ENCODE peak calls at places on chromosomes 2 and 18, in nine cellular contexts. One of them, this sample, is unnamed.
A peak's percentile ranks its signal among the peaks of the same experiment; 100 is the strongest.

GRCh38 chr2:100893753-100894530 is 74.0 kb downstream of the NPAS2 start:
- DNase-seq in left ventricle myocardium inferior: no peak
- DNase-seq in PC-3: peak; percentile 78
- DNase-seq in mesendoderm: peak; percentile 27
- DNase-seq in uterus: no peak
- DNase-seq in upper lobe of right lung: no peak
- DNase-seq in gastrocnemius medialis: no peak
- DNase-seq in neuronal stem cell: no peak
- DNase-seq in tibial artery: no peak
- DNase-seq in this sample: no peak

GRCh38 chr18:75293591-75293990 is 83.0 kb downstream of the TSHZ1 start:
- DNase-seq in left ventricle myocardium inferior: no peak
- DNase-seq in PC-3: no peak
- DNase-seq in mesendoderm: no peak
- DNase-seq in uterus: no peak
- DNase-seq in upper lobe of right lung: no peak
- DNase-seq in gastrocnemius medialis: no peak
- DNase-seq in neuronal stem cell: no peak
- DNase-seq in tibial artery: no peak
- DNase-seq in this sample: no peak

GRCh38 chr2:156211318-156211717 is 121.2 kb downstream of the NR4A2 start:
- DNase-seq in left ventricle myocardium inferior: no peak
- DNase-seq in PC-3: peak; percentile 32
- DNase-seq in mesendoderm: no peak
- DNase-seq in uterus: no peak
- DNase-seq in upper lobe of right lung: no peak
- DNase-seq in gastrocnemius medialis: no peak
- DNase-seq in neuronal stem cell: no peak
- DNase-seq in tibial artery: no peak
- DNase-seq in this sample: no peak

GRCh38 chr2:178350051-178350450 is 100.9 kb downstream of the PRKRA start:
- DNase-seq in left ventricle myocardium inferior: no peak
- DNase-seq in PC-3: no peak
- DNase-seq in mesendoderm: no peak
- DNase-seq in uterus: no peak
- DNase-seq in upper lobe of right lung: no peak
- DNase-seq in gastrocnemius medialis: no peak
- DNase-seq in neuronal stem cell: no peak
- DNase-seq in tibial artery: no peak
- DNase-seq in this sample: no peak

GRCh38 chr2:104852161-104852689 is 1.7 kb upstream of the POU3F3 start:
- DNase-seq in left ventricle myocardium inferior: no peak
- DNase-seq in PC-3: no peak
- DNase-seq in mesendoderm: peak; percentile 67
- DNase-seq in uterus: no peak
- DNase-seq in upper lobe of right lung: no peak
- DNase-seq in gastrocnemius medialis: no peak
- DNase-seq in neuronal stem cell: no peak
- DNase-seq in tibial artery: no peak
- DNase-seq in this sample: no peak

GRCh38 chr18:24446453-24446852 is 14.0 kb upstream of the HRH4 start:
- DNase-seq in left ventricle myocardium inferior: no peak
- DNase-seq in PC-3: no peak
- DNase-seq in mesendoderm: no peak
- DNase-seq in uterus: no peak
- DNase-seq in upper lobe of right lung: no peak
- DNase-seq in gastrocnemius medialis: no peak
- DNase-seq in neuronal stem cell: no peak
- DNase-seq in tibial artery: no peak
- DNase-seq in this sample: no peak

GRCh38 chr2:26651458-26652155 is 10.4 kb upstream of the CIB4 start:
- DNase-seq in left ventricle myocardium inferior: no peak
- DNase-seq in PC-3: no peak
- DNase-seq in mesendoderm: no peak
- DNase-seq in uterus: no peak
- DNase-seq in upper lobe of right lung: peak; percentile 10
- DNase-seq in gastrocnemius medialis: no peak
- DNase-seq in neuronal stem cell: no peak
- DNase-seq in tibial artery: peak; percentile 10
- DNase-seq in this sample: no peak

GRCh38 chr2:152385718-152386117 is 50.7 kb downstream of the FMNL2 start:
- DNase-seq in left ventricle myocardium inferior: no peak
- DNase-seq in PC-3: no peak
- DNase-seq in mesendoderm: no peak
- DNase-seq in uterus: no peak
- DNase-seq in upper lobe of right lung: no peak
- DNase-seq in gastrocnemius medialis: no peak
- DNase-seq in neuronal stem cell: no peak
- DNase-seq in tibial artery: no peak
- DNase-seq in this sample: no peak

GRCh38 chr2:76427447-76427846 is 716.7 kb upstream of the GCFC2 start:
- DNase-seq in left ventricle myocardium inferior: no peak
- DNase-seq in PC-3: no peak
- DNase-seq in mesendoderm: no peak
- DNase-seq in uterus: no peak
- DNase-seq in upper lobe of right lung: no peak
- DNase-seq in gastrocnemius medialis: no peak
- DNase-seq in neuronal stem cell: no peak
- DNase-seq in tibial artery: no peak
- DNase-seq in this sample: no peak

GRCh38 chr18:26813043-26813442 is 52.5 kb downstream of the AQP4 start:
- DNase-seq in left ventricle myocardium inferior: no peak
- DNase-seq in PC-3: peak; percentile 58
- DNase-seq in mesendoderm: peak; percentile 76
- DNase-seq in uterus: peak; percentile 21
- DNase-seq in upper lobe of right lung: no peak
- DNase-seq in gastrocnemius medialis: no peak
- DNase-seq in neuronal stem cell: no peak
- DNase-seq in tibial artery: no peak
- DNase-seq in this sample: no peak

GRCh38 chr2:172087780-172088244 is 2.5 kb downstream of the DLX1 start:
- DNase-seq in left ventricle myocardium inferior: no peak
- DNase-seq in PC-3: no peak
- DNase-seq in mesendoderm: peak; percentile 55
- DNase-seq in uterus: no peak
- DNase-seq in upper lobe of right lung: no peak
- DNase-seq in gastrocnemius medialis: no peak
- DNase-seq in neuronal stem cell: peak; percentile 27
- DNase-seq in tibial artery: no peak
- DNase-seq in this sample: no peak
- H3K4me3 ChIP-seq in left ventricle myocardium inferior: no peak overlapping the region
- H3K4me3 ChIP-seq in PC-3: no peak overlapping the region
- H3K4me3 ChIP-seq in mesendoderm: no peak overlapping the region
- H3K4me3 ChIP-seq in uterus: no peak overlapping the region
- H3K4me3 ChIP-seq in upper lobe of right lung: no peak overlapping the region
- H3K4me3 ChIP-seq in gastrocnemius medialis: no peak overlapping the region
- H3K4me3 ChIP-seq in neuronal stem cell: no peak overlapping the region
- H3K4me3 ChIP-seq in tibial artery: no peak overlapping the region
- H3K4me3 ChIP-seq in this sample: no peak overlapping the region

DNA sequence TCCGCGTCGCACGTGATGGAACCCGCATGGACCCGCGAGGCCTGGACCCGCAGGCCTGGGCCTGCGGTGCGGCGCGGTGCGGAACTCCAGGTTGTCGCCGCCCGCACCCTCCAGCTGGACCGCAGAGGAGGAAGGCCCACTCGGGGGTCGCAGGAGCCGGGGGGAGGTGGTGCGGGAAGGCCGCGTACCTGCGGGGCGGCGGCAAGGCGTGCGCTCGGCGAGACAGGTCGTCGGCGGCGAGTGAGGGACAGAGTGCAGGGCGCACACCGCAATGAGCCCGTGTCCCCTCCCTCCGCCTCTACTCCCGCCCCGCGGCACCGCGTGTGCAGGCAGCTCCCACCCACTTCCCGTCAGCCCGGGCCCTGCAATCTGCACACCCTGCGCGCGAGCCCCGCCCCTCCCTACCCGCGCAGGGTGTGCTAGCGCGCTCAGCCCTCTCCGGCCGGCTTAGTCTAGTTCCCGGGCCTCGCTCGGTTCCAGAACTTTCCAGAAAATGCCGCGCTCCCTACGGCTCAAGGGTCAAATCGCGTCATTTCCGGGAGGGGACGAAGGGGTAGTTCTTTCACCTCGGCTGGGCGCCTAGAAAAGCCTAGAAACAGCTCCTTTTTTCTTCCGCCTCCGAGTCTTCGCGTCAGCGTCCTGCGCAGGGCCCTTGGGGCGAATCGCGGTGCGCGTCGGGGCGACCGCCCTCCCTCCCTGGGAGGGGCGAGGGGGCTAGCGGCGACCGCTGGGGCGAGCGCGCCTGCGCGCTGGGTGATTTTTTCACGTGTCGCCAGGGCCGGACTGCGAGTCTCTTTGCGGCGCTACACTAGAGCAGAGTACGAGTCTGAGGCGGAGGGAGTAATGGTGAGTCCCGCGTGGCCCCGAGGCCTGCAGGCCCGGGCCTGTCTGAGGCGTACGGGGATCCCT is at the start of the genes HSPD1 and HSPE1:
- DNase-seq in left ventricle myocardium inferior: peak; percentile 97
- DNase-seq in PC-3: peak; percentile 99
- DNase-seq in mesendoderm: peak; percentile 100
- DNase-seq in uterus: peak; percentile 99
- DNase-seq in upper lobe of right lung: peak; percentile 99
- DNase-seq in gastrocnemius medialis: peak; percentile 96
- DNase-seq in neuronal stem cell: peak; percentile 99
- DNase-seq in tibial artery: peak; percentile 99
- DNase-seq in this sample: peak; percentile 98
- H3K4me1 ChIP-seq in left ventricle myocardium inferior: peaks cover 76% of the 10 kb centered on the region
- H3K4me1 ChIP-seq in PC-3: peaks cover 36% of the 10 kb centered on the region
- H3K4me1 ChIP-seq in mesendoderm: peaks cover 2% of the 10 kb centered on the region
- H3K4me1 ChIP-seq in uterus: no peaks in the 10 kb centered on the region
- H3K4me1 ChIP-seq in upper lobe of right lung: peaks cover 32% of the 10 kb centered on the region
- H3K4me1 ChIP-seq in gastrocnemius medialis: peaks cover 38% of the 10 kb centered on the region
- H3K4me1 ChIP-seq in neuronal stem cell: peaks cover 20% of the 10 kb centered on the region
- H3K4me1 ChIP-seq in tibial artery: peaks cover 48% of the 10 kb centered on the region
- H3K4me1 ChIP-seq in this sample: no peaks in the 10 kb centered on the region

GRCh38 chr2:113390133-113390849 is 47.2 kb upstream of the ZNG1B start:
- DNase-seq in left ventricle myocardium inferior: no peak
- DNase-seq in PC-3: peak; percentile 87
- DNase-seq in mesendoderm: peak; percentile 84
- DNase-seq in uterus: peak; percentile 66
- DNase-seq in upper lobe of right lung: no peak
- DNase-seq in gastrocnemius medialis: peak; percentile 49
- DNase-seq in neuronal stem cell: peak; percentile 71
- DNase-seq in tibial artery: no peak
- DNase-seq in this sample: no peak
- H3K4me3 ChIP-seq in left ventricle myocardium inferior: peak overlapping the region; percentile 32
- H3K4me3 ChIP-seq in PC-3: no peak overlapping the region
- H3K4me3 ChIP-seq in mesendoderm: no peak overlapping the region
- H3K4me3 ChIP-seq in uterus: peak overlapping the region; percentile 14
- H3K4me3 ChIP-seq in upper lobe of right lung: peak overlapping the region; percentile 21
- H3K4me3 ChIP-seq in gastrocnemius medialis: peak overlapping the region; percentile 20
- H3K4me3 ChIP-seq in neuronal stem cell: no peak overlapping the region
- H3K4me3 ChIP-seq in tibial artery: peak overlapping the region; percentile 21
- H3K4me3 ChIP-seq in this sample: no peak overlapping the region

GRCh38 chr2:133841905-133842304 is 273.6 kb upstream of the NCKAP5 start:
- DNase-seq in left ventricle myocardium inferior: no peak
- DNase-seq in PC-3: peak; percentile 97
- DNase-seq in mesendoderm: no peak
- DNase-seq in uterus: no peak
- DNase-seq in upper lobe of right lung: no peak
- DNase-seq in gastrocnemius medialis: no peak
- DNase-seq in neuronal stem cell: no peak
- DNase-seq in tibial artery: no peak
- DNase-seq in this sample: no peak
- H3K4me1 ChIP-seq in left ventricle myocardium inferior: peaks cover 17% of the 10 kb centered on the region
- H3K4me1 ChIP-seq in PC-3: peaks cover 51% of the 10 kb centered on the region
- H3K4me1 ChIP-seq in mesendoderm: no peaks in the 10 kb centered on the region
- H3K4me1 ChIP-seq in uterus: no peaks in the 10 kb centered on the region
- H3K4me1 ChIP-seq in upper lobe of right lung: peaks cover 5% of the 10 kb centered on the region
- H3K4me1 ChIP-seq in gastrocnemius medialis: no peaks in the 10 kb centered on the region
- H3K4me1 ChIP-seq in neuronal stem cell: peaks cover 7% of the 10 kb centered on the region
- H3K4me1 ChIP-seq in tibial artery: no peaks in the 10 kb centered on the region
- H3K4me1 ChIP-seq in this sample: peaks cover 14% of the 10 kb centered on the region

DNA sequence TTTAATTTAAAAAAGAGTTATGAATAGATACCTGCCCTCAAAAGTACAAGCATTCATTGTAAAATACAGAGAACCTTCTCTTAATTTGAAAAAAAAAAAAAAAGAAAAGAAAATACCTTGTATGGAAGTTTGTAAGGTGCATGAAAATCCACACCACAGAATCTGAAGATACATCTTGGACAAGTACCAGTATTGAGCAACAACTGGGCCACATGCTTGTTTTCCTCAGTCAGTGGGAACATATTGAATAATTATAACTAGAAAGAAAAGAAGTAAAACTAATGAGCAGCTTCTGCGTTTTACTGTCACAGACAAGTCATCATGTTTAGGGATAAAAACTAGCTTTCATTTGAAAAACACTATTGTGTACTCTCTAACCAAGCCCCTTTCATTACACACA is 5.9 kb upstream of the PEX13 start:
- DNase-seq in left ventricle myocardium inferior: no peak
- DNase-seq in PC-3: no peak
- DNase-seq in mesendoderm: no peak
- DNase-seq in uterus: peak; percentile 29
- DNase-seq in upper lobe of right lung: no peak
- DNase-seq in gastrocnemius medialis: no peak
- DNase-seq in neuronal stem cell: no peak
- DNase-seq in tibial artery: no peak
- DNase-seq in this sample: no peak
- H3K4me3 ChIP-seq in left ventricle myocardium inferior: no peak overlapping the region
- H3K4me3 ChIP-seq in PC-3: no peak overlapping the region
- H3K4me3 ChIP-seq in mesendoderm: no peak overlapping the region
- H3K4me3 ChIP-seq in uterus: no peak overlapping the region
- H3K4me3 ChIP-seq in upper lobe of right lung: no peak overlapping the region
- H3K4me3 ChIP-seq in gastrocnemius medialis: no peak overlapping the region
- H3K4me3 ChIP-seq in neuronal stem cell: no peak overlapping the region
- H3K4me3 ChIP-seq in tibial artery: no peak overlapping the region
- H3K4me3 ChIP-seq in this sample: no peak overlapping the region

DNA sequence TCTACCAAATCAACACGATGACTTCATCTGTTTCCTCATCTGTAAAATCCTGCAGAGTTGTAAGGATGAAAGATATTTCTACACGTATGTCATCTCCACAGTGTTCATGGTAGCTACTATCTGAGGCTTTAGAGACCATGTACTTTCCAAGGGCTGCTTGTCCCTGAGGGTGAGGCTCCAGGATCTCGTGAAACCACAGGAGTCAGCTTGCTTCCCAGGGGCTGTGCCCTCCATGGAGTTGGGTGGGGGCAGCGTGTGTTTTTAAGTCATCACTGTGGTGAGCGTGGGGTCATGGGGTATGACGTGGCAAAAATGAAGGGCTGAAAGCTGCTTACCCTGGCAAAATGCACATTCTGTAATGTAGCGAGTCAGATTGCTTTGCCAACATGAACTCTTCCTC is 81.6 kb downstream of the ASAP2 start:
- DNase-seq in left ventricle myocardium inferior: no peak
- DNase-seq in PC-3: peak; percentile 69
- DNase-seq in mesendoderm: no peak
- DNase-seq in uterus: no peak
- DNase-seq in upper lobe of right lung: no peak
- DNase-seq in gastrocnemius medialis: no peak
- DNase-seq in neuronal stem cell: no peak
- DNase-seq in tibial artery: no peak
- DNase-seq in this sample: no peak
- H3K4me1 ChIP-seq in left ventricle myocardium inferior: peaks cover 29% of the 10 kb centered on the region
- H3K4me1 ChIP-seq in PC-3: peaks cover 56% of the 10 kb centered on the region
- H3K4me1 ChIP-seq in mesendoderm: no peaks in the 10 kb centered on the region
- H3K4me1 ChIP-seq in uterus: no peaks in the 10 kb centered on the region
- H3K4me1 ChIP-seq in upper lobe of right lung: no peaks in the 10 kb centered on the region
- H3K4me1 ChIP-seq in gastrocnemius medialis: peaks cover 11% of the 10 kb centered on the region
- H3K4me1 ChIP-seq in neuronal stem cell: no peaks in the 10 kb centered on the region
- H3K4me1 ChIP-seq in tibial artery: peaks cover 23% of the 10 kb centered on the region
- H3K4me1 ChIP-seq in this sample: no peaks in the 10 kb centered on the region

This sample was measured in right atrium auricular region.